ENCODE peak calls at places on chromosomes 7 and 10, in ten cellular contexts. R is B cell; O is mesothelial cell of epicardium; V is NCI-H345; E is GM13976; F is brain microvascular endothelial cell; S is stimulated activated CD4-positive, alpha-beta T cell treated with anti-CD3 and anti-CD28 coated beads, Interleukin-1b, Interleukin-23, amount 100 ng/mL, for 48 hours; J is mucosa of descending colon; P is T-helper 1 cell; G is occipital lobe. I is an unnamed sample.

GRCh38 chr10:97069576-97070362 is 116.0 kb downstream of the SLIT1 start:
- DNase-seq in F (peak), O (no peak), S (peak), V (no peak), P (no peak), R (no peak), G (no peak), E (no peak), J (no peak), I (no peak)

GRCh38 chr10:24952701-24953349 is 419 bp upstream of the PRTFDC1 start:
- DNase-seq in O (peak), R (peak), J (peak), F (peak), E (no peak), P (peak), V (peak), S (peak), G (peak), I (peak)

GRCh38 chr10:124287791-124288190 is 130.9 kb downstream of the OAT start:
- DNase-seq in F (no peak), J (no peak), G (no peak), R (no peak), S (no peak), P (no peak), V (no peak), E (no peak), O (no peak), I (no peak)

GRCh38 chr7:95420996-95421846 is 13.6 kb downstream of the PON2 start:
- DNase-seq in J (no peak), S (no peak), G (no peak), V (peak), P (no peak), E (no peak), R (no peak), O (no peak), F (peak), I (no peak)

GRCh38 chr7:76386691-76387260 is 22.7 kb downstream of the SSC4D start:
- DNase-seq in O (no peak), J (no peak), R (no peak), E (no peak), P (no peak), F (no peak), G (no peak), S (no peak), V (no peak), I (no peak)

GRCh38 chr10:84205049-84205852 is 10.9 kb downstream of the CDHR1 start:
- DNase-seq in F (peak), S (peak), P (no peak), R (peak), O (peak), E (peak), J (peak), V (peak), G (peak), I (peak)

GRCh38 chr7:128302110-128302509 is 41.6 kb downstream of the RBM28 start:
- DNase-seq in R (no peak), V (no peak), F (no peak), S (no peak), E (no peak), P (no peak), J (no peak), O (no peak), G (no peak), I (no peak)

GRCh38 chr7:28093617-28094232 is 86.9 kb downstream of the JAZF1 start:
- DNase-seq in R (peak), O (peak), P (no peak), F (peak), J (peak), S (peak), E (peak), V (peak), G (peak), I (peak)

GRCh38 chr7:27345964-27346363 is 103.4 kb downstream of the EVX1 start:
- DNase-seq in V (no peak), S (no peak), O (no peak), G (no peak), P (no peak), R (no peak), E (no peak), F (no peak), J (no peak), I (no peak)

GRCh38 chr10:84427903-84428650 is 99.7 kb downstream of the CCSER2 start:
- DNase-seq in O (no peak), V (peak), J (no peak), P (no peak), G (no peak), E (no peak), S (no peak), R (no peak), F (no peak), I (no peak)

GRCh38 chr7:142817506-142817905 is 37.4 kb upstream of the EPHB6 start:
- DNase-seq in P (no peak), V (no peak), G (no peak), R (no peak), E (no peak), S (no peak), J (no peak), F (no peak), O (no peak), I (no peak)

GRCh38 chr7:50199824-50200223 is 104.7 kb upstream of the IKZF1 start:
- DNase-seq in J (no peak), S (no peak), F (no peak), O (no peak), V (no peak), G (no peak), P (no peak), R (no peak), E (no peak), I (no peak)

GRCh38 chr10:116352125-116352524 is 27.9 kb downstream of the CCDC172 start:
- DNase-seq in F (no peak), V (no peak), S (no peak), R (no peak), P (no peak), J (no peak), E (no peak), G (no peak), O (no peak), I (no peak)

GRCh38 chr7:158705234-158705890 is 758 bp upstream of the NCAPG2 start:
- DNase-seq in E (no peak), V (peak), G (no peak), P (no peak), F (no peak), S (no peak), O (no peak), J (no peak), R (no peak), I (peak)

GRCh38 chr10:86284355-86285105 is 82.1 kb downstream of the GRID1 start:
- DNase-seq in J (no peak), E (no peak), S (no peak), V (no peak), F (no peak), R (no peak), O (peak), G (no peak), P (no peak), I (no peak)

GRCh38 chr7:20064974-20065862 is 152.0 kb downstream of the MACC1 start:
- DNase-seq in F (peak), O (no peak), P (no peak), G (no peak), V (no peak), E (peak), S (peak), J (no peak), R (peak), I (peak)

I was measured in GM20000.